ENCODE peak calls at places on chromosomes 1 and 21, in five cellular contexts. G is stimulated activated CD4-positive, alpha-beta T cell treated with anti-CD3 and anti-CD28 coated beads, TNF-alpha, amount 100 ng/mL, for 4 hours; C is effector memory CD8-positive, alpha-beta T cell; B is NCI-H2171; H is NCI-H1105. V is an unnamed sample.

GRCh38 chr1:184953600-184954219 is 20.6 kb downstream of the NIBAN1 start:
- DNase-seq in G (no peak), H (no peak), C (no peak), B (no peak), V (no peak)

GRCh38 chr1:116878804-116879477 is 30.8 kb upstream of the PTGFRN start:
- DNase-seq in C (no peak), B (peak; percentile 89), H (peak; percentile 62), G (no peak), V (no peak)

GRCh38 chr1:6223617-6224016 is 12.1 kb downstream of the ICMT start:
- DNase-seq in H (no peak), C (no peak), G (no peak), B (no peak), V (no peak)

GRCh38 chr1:160089883-160090282 is 8.5 kb downstream of the IGSF8 start:
- DNase-seq in H (no peak), G (no peak), B (no peak), C (no peak), V (no peak)

GRCh38 chr1:170162385-170163226 is 16.8 kb downstream of the NTMT2 start:
- DNase-seq in G (no peak), H (no peak), B (no peak), C (no peak), V (peak; percentile 92)

GRCh38 chr1:189654906-189655305 is 822.8 kb downstream of the BRINP3 start:
- DNase-seq in H (no peak), B (no peak), G (no peak), C (no peak), V (no peak)

GRCh38 chr1:228646717-228647522 is 88.4 kb upstream of the RHOU start:
- DNase-seq in B (no peak), C (peak; percentile 15), G (no peak), H (no peak), V (no peak)

GRCh38 chr1:40806724-40807675 is 23.4 kb downstream of the KCNQ4 start:
- DNase-seq in C (no peak), H (no peak), G (no peak), B (no peak), V (no peak)

GRCh38 chr1:160637821-160638539 is 8.9 kb downstream of the SLAMF1 start:
- DNase-seq in B (no peak), H (no peak), G (no peak), C (peak; percentile 57), V (no peak)

GRCh38 chr1:33515607-33516006 is 43.2 kb downstream of the ZSCAN20 start:
- DNase-seq in B (no peak), H (no peak), C (no peak), G (no peak), V (no peak)

GRCh38 chr1:190172636-190173410 is 304.8 kb downstream of the BRINP3 start:
- DNase-seq in B (peak; percentile 30), H (no peak), G (no peak), C (no peak), V (no peak)

GRCh38 chr1:151739590-151740355 is 18.5 kb downstream of the RIIAD1 start:
- DNase-seq in G (no peak), C (no peak), B (no peak), H (no peak), V (no peak)

GRCh38 chr1:217274927-217275616 is 355.8 kb downstream of the GPATCH2 start:
- DNase-seq in B (no peak), C (no peak), G (no peak), H (no peak), V (peak; percentile 20)

GRCh38 chr1:154908937-154909336 is 27.6 kb downstream of the PMVK start:
- DNase-seq in H (no peak), C (no peak), B (no peak), G (no peak), V (no peak)

GRCh38 chr1:227449727-227450420 is 113.5 kb upstream of the ZNF678 start:
- DNase-seq in C (no peak), B (no peak), H (no peak), G (no peak), V (no peak)

GRCh38 chr1:188594542-188595235 is 1765.9 kb downstream of the PLA2G4A start:
- DNase-seq in C (no peak), G (no peak), B (no peak), H (no peak), V (no peak)

GRCh38 chr21:15252437-15252836 is 187.6 kb upstream of the NRIP1 start:
- DNase-seq in B (no peak), H (no peak), C (no peak), G (no peak), V (no peak)

GRCh38 chr1:62882161-62882560 is 98.2 kb downstream of the ATG4C start:
- DNase-seq in H (peak; percentile 89), C (no peak), G (no peak), B (peak; percentile 70), V (no peak)

GRCh38 chr1:44654621-44655187 is 19.6 kb downstream of the TMEM53 start:
- DNase-seq in H (no peak), G (no peak), C (no peak), B (no peak), V (no peak)

GRCh38 chr21:35649186-35649585 is 411.1 kb downstream of the SETD4 start:
- DNase-seq in G (no peak), B (no peak), H (no peak), C (no peak), V (no peak)

GRCh38 chr1:66537718-66538117 is 3.8 kb downstream of the SGIP1 start:
- DNase-seq in C (no peak), G (no peak), H (no peak), B (no peak), V (no peak)

V was measured in smooth muscle cell of the brain vasculature.